ENCODE peak calls at places on chromosomes 1 and 21, in five cellular contexts. One of them, this sample, is unnamed.

GRCh38 chr1:229278120-229278741 is 7.3 kb downstream of the RAB4A start:
- DNase-seq in CD8-positive, alpha-beta T cell: no peak
- DNase-seq in heart right ventricle: no peak
- DNase-seq in GM23338: no peak
- DNase-seq in upper lobe of right lung: no peak
- DNase-seq in this sample: no peak

GRCh38 chr1:154104433-154105082 is 50.3 kb downstream of the NUP210L start:
- DNase-seq in CD8-positive, alpha-beta T cell: no peak
- DNase-seq in upper lobe of right lung: no peak
- DNase-seq in heart right ventricle: no peak
- DNase-seq in GM23338: peak
- DNase-seq in this sample: no peak

GRCh38 chr1:91622586-91622985 is 121.9 kb downstream of the CDC7 start:
- DNase-seq in upper lobe of right lung: no peak
- DNase-seq in GM23338: no peak
- DNase-seq in heart right ventricle: peak
- DNase-seq in CD8-positive, alpha-beta T cell: no peak
- DNase-seq in this sample: no peak

GRCh38 chr1:39183503-39184353 is 20.8 kb upstream of the MACF1 start:
- DNase-seq in heart right ventricle: no peak
- DNase-seq in GM23338: peak
- DNase-seq in upper lobe of right lung: peak
- DNase-seq in CD8-positive, alpha-beta T cell: peak
- DNase-seq in this sample: peak

GRCh38 chr1:90835661-90836344 is 118.7 kb upstream of the BARHL2 start:
- DNase-seq in CD8-positive, alpha-beta T cell: no peak
- DNase-seq in heart right ventricle: peak
- DNase-seq in upper lobe of right lung: no peak
- DNase-seq in GM23338: peak
- DNase-seq in this sample: no peak

GRCh38 chr21:45256912-45257672 is 30.6 kb downstream of the POFUT2 start:
- DNase-seq in heart right ventricle: no peak
- DNase-seq in CD8-positive, alpha-beta T cell: no peak
- DNase-seq in GM23338: no peak
- DNase-seq in upper lobe of right lung: no peak
- DNase-seq in this sample: peak

GRCh38 chr1:60078182-60078581 is 4.6 kb upstream of the C1orf87 start:
- DNase-seq in CD8-positive, alpha-beta T cell: no peak
- DNase-seq in heart right ventricle: no peak
- DNase-seq in upper lobe of right lung: no peak
- DNase-seq in GM23338: no peak
- DNase-seq in this sample: no peak

GRCh38 chr1:53913352-53914043 is 19.5 kb downstream of the DIO1 start:
- DNase-seq in CD8-positive, alpha-beta T cell: no peak
- DNase-seq in upper lobe of right lung: no peak
- DNase-seq in heart right ventricle: no peak
- DNase-seq in GM23338: peak
- DNase-seq in this sample: no peak

GRCh38 chr1:178564086-178564782 is 51.3 kb downstream of the TEX35 start:
- DNase-seq in upper lobe of right lung: no peak
- DNase-seq in GM23338: no peak
- DNase-seq in heart right ventricle: no peak
- DNase-seq in CD8-positive, alpha-beta T cell: no peak
- DNase-seq in this sample: no peak

GRCh38 chr1:185139231-185139630 is 17.5 kb downstream of the TRMT1L start:
- DNase-seq in CD8-positive, alpha-beta T cell: no peak
- DNase-seq in heart right ventricle: no peak
- DNase-seq in upper lobe of right lung: no peak
- DNase-seq in GM23338: no peak
- DNase-seq in this sample: no peak

GRCh38 chr1:206579747-206580437 is 32.4 kb downstream of the EIF2D start:
- DNase-seq in CD8-positive, alpha-beta T cell: peak
- DNase-seq in GM23338: no peak
- DNase-seq in upper lobe of right lung: peak
- DNase-seq in heart right ventricle: peak
- DNase-seq in this sample: peak

GRCh38 chr1:41975850-41976569 is 57.3 kb upstream of the HIVEP3 start:
- DNase-seq in upper lobe of right lung: no peak
- DNase-seq in GM23338: no peak
- DNase-seq in heart right ventricle: no peak
- DNase-seq in CD8-positive, alpha-beta T cell: no peak
- DNase-seq in this sample: no peak

GRCh38 chr1:55718758-55719671 is 503.9 kb upstream of the USP24 start:
- DNase-seq in GM23338: peak
- DNase-seq in upper lobe of right lung: peak
- DNase-seq in CD8-positive, alpha-beta T cell: no peak
- DNase-seq in heart right ventricle: peak
- DNase-seq in this sample: no peak

GRCh38 chr1:176854725-176855433 is 309.6 kb downstream of the ASTN1 start:
- DNase-seq in CD8-positive, alpha-beta T cell: no peak
- DNase-seq in upper lobe of right lung: no peak
- DNase-seq in GM23338: no peak
- DNase-seq in heart right ventricle: no peak
- DNase-seq in this sample: no peak

GRCh38 chr1:28836421-28836956 is 24.5 kb downstream of the OPRD1 start:
- DNase-seq in heart right ventricle: no peak
- DNase-seq in GM23338: no peak
- DNase-seq in CD8-positive, alpha-beta T cell: no peak
- DNase-seq in upper lobe of right lung: no peak
- DNase-seq in this sample: no peak

GRCh38 chr1:28835237-28835650 is 23.3 kb downstream of the OPRD1 start:
- DNase-seq in heart right ventricle: no peak
- DNase-seq in upper lobe of right lung: no peak
- DNase-seq in CD8-positive, alpha-beta T cell: no peak
- DNase-seq in GM23338: no peak
- DNase-seq in this sample: no peak

GRCh38 chr1:28840928-28841544 is 29.1 kb downstream of the OPRD1 start:
- DNase-seq in upper lobe of right lung: no peak
- DNase-seq in CD8-positive, alpha-beta T cell: no peak
- DNase-seq in heart right ventricle: no peak
- DNase-seq in GM23338: peak
- DNase-seq in this sample: no peak
- TF ChIP-seq CTCF in upper lobe of right lung: no peak
- TF ChIP-seq CTCF in CD8-positive, alpha-beta T cell: no peak
- TF ChIP-seq CTCF in heart right ventricle: no peak
- TF ChIP-seq CTCF in GM23338: peak
- TF ChIP-seq CTCF in this sample: no peak

GRCh38 chr1:170271430-170271829 is 125.7 kb downstream of the NTMT2 start:
- DNase-seq in CD8-positive, alpha-beta T cell: no peak
- DNase-seq in upper lobe of right lung: no peak
- DNase-seq in heart right ventricle: no peak
- DNase-seq in GM23338: no peak
- DNase-seq in this sample: no peak

GRCh38 chr1:170261669-170262068 is 115.9 kb downstream of the NTMT2 start:
- DNase-seq in GM23338: no peak
- DNase-seq in CD8-positive, alpha-beta T cell: no peak
- DNase-seq in upper lobe of right lung: no peak
- DNase-seq in heart right ventricle: no peak
- DNase-seq in this sample: no peak

GRCh38 chr1:170265234-170265633 is 119.5 kb downstream of the NTMT2 start:
- DNase-seq in GM23338: peak
- DNase-seq in upper lobe of right lung: no peak
- DNase-seq in CD8-positive, alpha-beta T cell: no peak
- DNase-seq in heart right ventricle: no peak
- DNase-seq in this sample: no peak

GRCh38 chr1:170262540-170262939 is 116.8 kb downstream of the NTMT2 start:
- DNase-seq in heart right ventricle: no peak
- DNase-seq in CD8-positive, alpha-beta T cell: no peak
- DNase-seq in GM23338: no peak
- DNase-seq in upper lobe of right lung: no peak
- DNase-seq in this sample: no peak

GRCh38 chr1:170267317-170267716 is 121.6 kb downstream of the NTMT2 start:
- DNase-seq in heart right ventricle: no peak
- DNase-seq in upper lobe of right lung: no peak
- DNase-seq in GM23338: peak
- DNase-seq in CD8-positive, alpha-beta T cell: no peak
- DNase-seq in this sample: no peak
- TF ChIP-seq CTCF in heart right ventricle: no peak
- TF ChIP-seq CTCF in upper lobe of right lung: no peak
- TF ChIP-seq CTCF in GM23338: peak
- TF ChIP-seq CTCF in CD8-positive, alpha-beta T cell: no peak
- TF ChIP-seq CTCF in this sample: no peak

GRCh38 chr1:214816603-214817002 is 213.6 kb downstream of the CENPF start:
- DNase-seq in heart right ventricle: no peak
- DNase-seq in CD8-positive, alpha-beta T cell: no peak
- DNase-seq in upper lobe of right lung: no peak
- DNase-seq in GM23338: no peak
- DNase-seq in this sample: no peak
- TF ChIP-seq CTCF in heart right ventricle: no peak
- TF ChIP-seq CTCF in CD8-positive, alpha-beta T cell: no peak
- TF ChIP-seq CTCF in upper lobe of right lung: no peak
- TF ChIP-seq CTCF in GM23338: peak
- TF ChIP-seq CTCF in this sample: no peak

DNA sequence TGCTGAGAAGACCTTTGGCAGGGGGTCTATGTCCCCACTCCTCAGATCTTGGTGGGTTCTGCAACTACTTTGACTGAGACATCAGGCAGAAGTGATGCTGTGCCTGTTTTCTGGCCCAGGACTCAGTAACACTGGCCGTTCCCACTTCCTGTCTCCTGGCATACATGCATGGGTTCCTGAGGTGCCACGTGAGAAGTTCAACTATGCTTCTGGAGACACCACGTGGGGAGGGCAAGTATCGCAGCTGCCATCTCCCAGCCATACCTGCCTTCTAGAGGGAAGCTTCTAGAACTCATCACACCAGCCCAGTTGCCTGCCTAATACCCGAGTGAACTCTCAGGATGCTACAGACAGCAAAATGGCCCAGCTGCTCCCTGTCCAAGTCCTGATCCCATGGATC is 65.8 kb downstream of the TRABD2B start:
- DNase-seq in heart right ventricle: no peak
- DNase-seq in GM23338: peak
- DNase-seq in CD8-positive, alpha-beta T cell: no peak
- DNase-seq in upper lobe of right lung: no peak
- DNase-seq in this sample: no peak
- TF ChIP-seq CTCF in heart right ventricle: no peak
- TF ChIP-seq CTCF in GM23338: peak
- TF ChIP-seq CTCF in CD8-positive, alpha-beta T cell: no peak
- TF ChIP-seq CTCF in upper lobe of right lung: peak
- TF ChIP-seq CTCF in this sample: no peak

This sample was measured in GM20000.